ENCODE peak calls at places on chromosomes 5 and 9, in six cellular contexts. M, R, K, B, O and V are unnamed samples.

GRCh38 chr9:73023025-73023541 is 70.2 kb upstream of the ALDH1A1 start:
- DNase-seq in M (peak; percentile 25), R (peak; percentile 40), K (peak; percentile 82), B (no peak), O (peak; percentile 7), V (peak; percentile 52)

GRCh38 chr9:112887377-112887776 is 3.3 kb downstream of the SLC46A2 start:
- DNase-seq in M (no peak), R (no peak), K (no peak), B (no peak), O (peak; percentile 12), V (no peak)

GRCh38 chr5:177300236-177300880 is 3.2 kb downstream of the RAB24 start:
- DNase-seq in M (no peak), R (peak; percentile 74), K (peak; percentile 67), B (no peak), O (no peak), V (peak; percentile 71)

GRCh38 chr9:684950-685340 is 156.6 kb upstream of the DMRT1 start:
- DNase-seq in M (no peak), R (no peak), K (peak; percentile 85), B (no peak), O (no peak), V (no peak)

GRCh38 chr9:75265525-75265972 is 177.2 kb downstream of the OSTF1 start:
- DNase-seq in M (peak; percentile 5), R (no peak), K (peak; percentile 67), B (no peak), O (peak; percentile 3), V (no peak)

GRCh38 chr5:3043600-3043999 is 292.1 kb upstream of the IRX2 start:
- DNase-seq in M (no peak), R (no peak), K (no peak), B (no peak), O (no peak), V (no peak)

GRCh38 chr9:136942112-136942880 is 2.2 kb downstream of the FBXW5 start:
- DNase-seq in M (no peak), R (no peak), K (no peak), B (no peak), O (no peak), V (peak; percentile 47)

GRCh38 chr9:96680812-96681499 is 25.8 kb upstream of the PRXL2C start:
- DNase-seq in M (no peak), R (no peak), K (no peak), B (no peak), O (no peak), V (no peak)

GRCh38 chr9:13364271-13364670 is 84.8 kb upstream of the MPDZ start:
- DNase-seq in M (no peak), R (no peak), K (no peak), B (no peak), O (no peak), V (no peak)

GRCh38 chr9:133167096-133167695 is 3.5 kb upstream of the GBGT1 start:
- DNase-seq in M (no peak), R (no peak), K (no peak), B (no peak), O (no peak), V (no peak)